ENCODE peak calls at places on chromosome 19, in seven cellular contexts. V is CD4-positive, alpha-beta T cell; B is cardiac fibroblast; R is breast epithelium; C is left ventricle myocardium inferior; T is bronchial epithelial cell; A is fibroblast of lung. X is an unnamed sample.

GRCh38 chr19:35715981-35716734 is 1.6 kb upstream of the KMT2B start:
- DNase-seq in V (no peak), A (peak), C (peak), R (no peak), B (no peak), T (no peak), X (no peak)

GRCh38 chr19:2494447-2495129 is 18.7 kb downstream of the GADD45B start:
- DNase-seq in C (peak), V (peak), A (peak), T (no peak), B (peak), R (peak), X (peak)

GRCh38 chr19:49331616-49332055 is 3.6 kb upstream of the CD37 start:
- DNase-seq in C (no peak), V (peak), A (peak), T (peak), R (peak), B (peak), X (no peak)

GRCh38 chr19:9793051-9793591 is 24.6 kb upstream of the ZNF846 start:
- DNase-seq in A (peak), T (peak), C (peak), R (peak), B (peak), V (peak), X (no peak)

GRCh38 chr19:10654610-10655456 is 687 bp downstream of the ILF3 start:
- DNase-seq in B (peak), R (peak), A (peak), C (peak), V (peak), T (no peak), X (no peak)

GRCh38 chr19:48480476-48481190 is 11.5 kb downstream of the CYTH2 start:
- DNase-seq in R (no peak), T (no peak), C (peak), B (peak), V (peak), A (peak), X (peak)

GRCh38 chr19:18257503-18258470 is 16.5 kb downstream of the IQCN start:
- DNase-seq in C (no peak), T (no peak), B (peak), V (no peak), A (no peak), R (no peak), X (no peak)

GRCh38 chr19:15112385-15112784 is 5.2 kb downstream of the SYDE1 start:
- DNase-seq in B (no peak), V (no peak), T (peak), R (no peak), C (no peak), A (no peak), X (no peak)

GRCh38 chr19:44303976-44304568 is 753 bp downstream of the ZNF235 start:
- DNase-seq in T (peak), A (peak), C (no peak), R (no peak), B (no peak), V (no peak), X (no peak)

GRCh38 chr19:42452590-42452989 is 9.8 kb upstream of the CXCL17 start:
- DNase-seq in C (no peak), V (no peak), T (no peak), R (no peak), B (no peak), A (no peak), X (no peak)

GRCh38 chr19:35013820-35014754 is 14.0 kb downstream of the GRAMD1A start:
- DNase-seq in T (no peak), A (no peak), B (no peak), R (no peak), V (peak), C (no peak), X (peak)

GRCh38 chr19:52566121-52566520 is 4.0 kb upstream of the ZNF701 start:
- DNase-seq in R (no peak), C (no peak), V (no peak), T (peak), A (no peak), B (no peak), X (no peak)

GRCh38 chr19:16756649-16757048 is 37.0 kb downstream of the NWD1 start:
- DNase-seq in R (no peak), V (no peak), B (no peak), A (no peak), T (no peak), C (no peak), X (no peak)

GRCh38 chr19:50639121-50640112 is at the start of gene SYT3:
- DNase-seq in B (peak), R (no peak), C (peak), T (no peak), A (peak), V (peak), X (no peak)

GRCh38 chr19:17365361-17365760 is 11.8 kb downstream of the PLVAP start:
- DNase-seq in T (no peak), V (no peak), R (no peak), B (no peak), A (no peak), C (no peak), X (no peak)

GRCh38 chr19:13154241-13154778 is 4.1 kb downstream of the IER2 start:
- DNase-seq in R (peak), B (peak), V (peak), A (peak), T (peak), C (peak), X (peak)

GRCh38 chr19:43444531-43445340 is 20.7 kb downstream of the LYPD3 start:
- DNase-seq in A (no peak), C (no peak), R (no peak), T (no peak), B (no peak), V (no peak), X (no peak)

GRCh38 chr19:35852029-35852780 is at the start of gene NPHS1:
- DNase-seq in V (no peak), R (no peak), C (no peak), B (no peak), T (no peak), A (no peak), X (no peak)

GRCh38 chr19:49861541-49862410 is 5.6 kb downstream of the PNKP start:
- DNase-seq in T (no peak), B (no peak), C (no peak), A (no peak), R (no peak), V (no peak), X (no peak)

GRCh38 chr19:4375620-4376228 is 24.6 kb downstream of the SH3GL1 start:
- DNase-seq in C (no peak), B (peak), A (peak), T (no peak), R (no peak), V (no peak), X (no peak)

GRCh38 chr19:43684326-43684725 is 14.4 kb upstream of the PLAUR start:
- DNase-seq in C (no peak), A (no peak), V (no peak), B (no peak), R (no peak), T (no peak), X (no peak)

GRCh38 chr19:4067396-4068057 is 828 bp upstream of the ZBTB7A start:
- DNase-seq in T (no peak), A (no peak), R (no peak), V (no peak), C (no peak), B (no peak), X (no peak)

GRCh38 chr19:48745208-48745995 is 1.3 kb downstream of the IZUMO1 start:
- DNase-seq in T (peak), B (peak), R (no peak), C (no peak), V (peak), A (peak), X (no peak)

GRCh38 chr19:49845433-49845832 is 5.5 kb upstream of the PTOV1 start:
- DNase-seq in V (no peak), T (no peak), A (no peak), R (no peak), B (no peak), C (no peak), X (no peak)

GRCh38 chr19:18090545-18091216 is 3.9 kb upstream of the IL12RB1 start:
- DNase-seq in R (no peak), B (peak), V (no peak), C (no peak), T (no peak), A (no peak), X (peak)

GRCh38 chr19:15093001-15093400 is 11.0 kb downstream of the OR1I1 start:
- DNase-seq in B (no peak), T (no peak), R (no peak), C (no peak), A (no peak), V (no peak), X (no peak)

GRCh38 chr19:33524024-33524664 is 2.6 kb upstream of the PEPD start:
- DNase-seq in C (no peak), T (no peak), V (no peak), A (no peak), B (no peak), R (no peak), X (no peak)

GRCh38 chr19:38291855-38292254 is 12.2 kb upstream of the C19orf33 start:
- DNase-seq in B (no peak), R (no peak), C (no peak), A (no peak), T (no peak), V (no peak), X (no peak)

GRCh38 chr19:17997969-17998826 is 9.8 kb upstream of the ARRDC2 start:
- DNase-seq in V (no peak), A (no peak), C (no peak), R (no peak), T (no peak), B (peak), X (no peak)

DNA sequence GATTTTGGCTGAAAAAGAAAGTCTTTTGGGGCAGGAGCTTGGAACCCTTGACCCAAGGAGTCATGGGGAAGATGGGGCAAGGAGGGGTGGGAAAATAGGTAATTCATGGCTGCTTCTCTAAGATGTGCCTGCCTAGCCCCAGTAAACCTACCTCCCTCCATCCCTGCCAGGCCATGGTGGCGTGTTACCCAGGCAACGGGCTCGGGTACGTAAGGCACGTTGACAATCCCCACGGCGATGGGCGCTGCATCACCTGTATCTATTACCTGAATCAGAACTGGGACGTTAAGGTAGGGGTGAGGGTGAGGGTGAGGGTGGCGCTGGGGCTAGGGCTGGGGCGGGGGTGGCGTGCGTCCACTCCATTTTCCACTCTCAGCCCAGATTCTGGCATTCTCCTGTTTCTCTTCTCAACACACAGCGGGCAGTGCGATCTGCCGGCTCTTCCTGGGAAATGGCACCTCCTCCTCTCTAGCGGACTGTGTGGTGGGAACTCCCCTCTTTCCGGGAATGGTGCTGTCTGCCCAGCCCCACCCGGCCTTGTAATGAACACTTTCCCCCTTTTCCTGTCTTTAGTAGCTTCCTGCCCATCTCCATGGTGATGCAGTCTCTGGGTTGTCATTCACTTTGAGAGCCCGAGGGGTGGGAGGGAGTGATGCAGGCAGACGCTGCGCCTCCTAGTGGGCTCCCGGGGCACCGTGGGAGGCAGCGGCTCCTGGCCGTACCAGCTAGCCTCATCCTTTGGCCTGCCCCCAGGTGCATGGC is 7.6 kb downstream of the EGLN2 start:
- DNase-seq in T (peak), V (peak), R (peak), C (peak), B (peak), A (peak), X (peak)
- TF ChIP-seq CTCF in T (peak), V (peak), R (peak), C (peak), B (peak), A (peak), X (peak)

DNA sequence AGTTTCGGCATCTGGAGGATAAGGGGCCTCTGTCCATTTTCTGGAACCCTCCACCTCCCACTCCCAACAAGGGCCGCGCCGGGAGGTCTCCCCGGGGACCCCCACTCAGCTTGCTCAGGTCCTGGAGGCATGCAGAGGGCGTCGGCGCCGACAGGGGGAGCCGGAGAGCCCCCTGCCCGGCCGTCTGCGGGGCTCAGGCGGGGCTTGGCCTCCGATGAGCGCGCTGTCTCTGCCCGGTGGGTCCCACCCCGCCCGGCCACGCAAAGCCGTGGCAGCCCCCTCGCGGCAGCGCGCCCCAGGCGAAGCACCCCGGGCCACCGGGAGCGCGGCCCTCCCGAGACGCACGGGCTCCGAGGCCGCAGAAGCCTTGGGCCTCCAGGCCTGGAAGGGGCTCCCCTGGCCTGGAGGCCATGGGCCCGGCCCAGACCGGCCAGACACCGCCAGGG is 149.7 kb upstream of the ZNF536 start:
- DNase-seq in V (no peak), B (no peak), C (no peak), R (no peak), T (no peak), A (no peak), X (no peak)
- TF ChIP-seq CTCF in V (peak), B (peak), C (peak), R (no peak), T (peak), A (no peak), X (peak)

DNA sequence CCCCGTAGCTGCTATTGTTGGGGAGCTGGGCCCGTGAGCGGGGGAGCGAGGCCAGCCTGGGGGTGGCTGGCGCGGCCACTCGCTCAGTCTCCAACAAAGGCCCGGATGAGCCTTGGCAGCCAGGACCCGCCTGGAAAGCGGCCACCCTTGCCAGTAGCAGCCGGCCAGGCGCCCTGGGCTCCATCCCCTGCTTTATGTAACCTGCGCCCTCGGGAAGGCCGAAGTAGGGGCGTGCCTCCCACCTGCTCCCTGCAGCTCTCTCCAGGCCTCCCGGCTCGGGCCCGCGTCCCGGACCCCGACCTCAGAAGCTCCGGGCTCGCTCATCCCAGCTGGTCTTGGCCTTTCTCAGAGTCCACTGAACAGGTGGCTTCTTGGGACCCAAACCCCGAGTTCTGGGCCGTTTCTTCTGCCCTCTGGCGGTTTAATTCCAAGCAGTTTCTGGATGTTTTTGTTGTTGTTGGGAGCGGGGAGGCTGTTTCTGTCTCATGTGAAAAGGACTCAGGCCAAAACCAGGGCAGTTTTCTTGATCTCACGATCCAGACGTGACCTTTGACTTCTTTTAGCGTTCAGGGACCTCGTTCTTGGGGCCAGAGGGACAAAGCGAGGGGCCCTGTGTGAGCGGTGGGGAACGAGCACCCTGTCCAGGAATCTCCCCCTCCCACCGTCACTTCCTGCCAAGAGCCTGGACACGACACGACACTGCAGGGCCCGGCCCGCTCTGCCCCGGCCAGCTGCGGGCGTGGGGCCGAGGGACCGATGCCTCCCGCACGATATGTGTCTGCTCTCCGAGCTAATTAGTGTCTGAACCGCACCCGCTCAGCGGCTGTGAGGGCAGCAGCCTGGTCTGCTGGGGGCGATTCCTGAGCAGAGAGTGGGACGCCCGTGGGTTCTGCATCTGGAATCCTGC is 1.3 kb downstream of the CDC34 start:
- DNase-seq in V (no peak), T (peak), R (peak), C (peak), A (peak), B (peak), X (no peak)
- TF ChIP-seq CTCF in V (peak), T (peak), R (peak), C (peak), A (peak), B (peak), X (peak)

GRCh38 chr19:45814851-45815481 is at the start of gene RSPH6A:
- DNase-seq in R (no peak), C (no peak), T (no peak), V (no peak), B (no peak), A (no peak), X (no peak)

GRCh38 chr19:45815501-45816216 is 551 bp upstream of the RSPH6A start:
- DNase-seq in T (no peak), R (no peak), A (peak), C (peak), V (no peak), B (no peak), X (no peak)

GRCh38 chr19:45817725-45818301 is 2.7 kb upstream of the RSPH6A start:
- DNase-seq in R (peak), C (no peak), T (peak), B (no peak), A (no peak), V (peak), X (no peak)

GRCh38 chr19:45816236-45817009 is 1.3 kb upstream of the RSPH6A start:
- DNase-seq in C (no peak), A (no peak), B (no peak), V (no peak), R (no peak), T (no peak), X (no peak)

DNA sequence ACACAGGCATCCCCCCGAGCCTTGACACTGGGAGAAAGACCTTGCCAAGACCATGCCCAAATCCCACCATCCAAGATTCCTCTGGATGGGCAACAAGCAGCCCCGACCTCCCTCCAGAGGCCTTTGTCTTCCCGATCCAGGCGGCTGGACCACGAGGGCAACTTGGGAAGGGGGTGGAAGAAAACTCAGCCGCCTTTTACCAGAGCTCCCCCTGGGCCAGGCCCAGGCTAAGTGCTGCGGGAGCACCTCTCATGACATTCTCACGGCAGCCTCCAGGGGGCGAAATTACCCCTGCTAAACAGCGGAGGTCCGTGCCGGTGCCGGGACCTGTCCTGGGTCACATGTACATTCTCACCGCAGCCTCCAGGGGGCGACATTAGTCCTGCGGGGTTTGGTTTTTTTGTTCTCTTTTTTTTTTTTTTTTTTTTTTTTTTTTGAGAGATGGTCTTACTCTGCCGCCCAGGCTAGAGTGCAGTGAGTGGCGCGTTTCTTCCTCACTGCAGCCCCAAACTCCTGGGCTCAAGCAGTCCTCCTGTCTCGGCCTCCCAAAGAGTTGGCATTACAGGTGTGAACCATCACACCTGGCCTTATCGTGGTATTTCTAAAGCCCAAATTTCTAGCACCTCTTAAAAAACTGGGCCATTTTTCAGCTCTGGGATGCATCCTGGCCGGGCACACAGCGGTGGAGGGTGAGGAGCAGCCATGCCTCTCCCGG is 2.1 kb upstream of the RSPH6A start:
- DNase-seq in C (peak), T (peak), B (peak), R (peak), V (peak), A (peak), X (peak)
- TF ChIP-seq CTCF in C (peak), T (peak), B (peak), R (peak), V (peak), A (peak), X (peak)

X was measured in natural killer cell.